ENCODE peak calls at places on chromosomes 7 and 10, in seven cellular contexts. L, H, N, S, I, X and V are unnamed samples.

GRCh38 chr7:115013887-115014286 is 92.0 kb downstream of the MDFIC start:
- DNase-seq in L (no peak), H (no peak), N (no peak), S (no peak), I (no peak), X (no peak), V (no peak)

GRCh38 chr7:41603985-41604384 is 98.9 kb downstream of the INHBA start:
- DNase-seq in L (no peak), H (no peak), N (no peak), S (no peak), I (no peak), X (no peak), V (no peak)

GRCh38 chr10:14508725-14509124 is 178.0 kb upstream of the FRMD4A start:
- DNase-seq in L (no peak), H (no peak), N (no peak), S (no peak), I (no peak), X (no peak), V (no peak)

GRCh38 chr10:102918817-102919236 is 733 bp downstream of the CNNM2 start:
- DNase-seq in L (peak), H (no peak), N (no peak), S (no peak), I (no peak), X (peak), V (no peak)

GRCh38 chr10:16843252-16843870 is 26.1 kb upstream of the RSU1 start:
- DNase-seq in L (peak), H (no peak), N (no peak), S (no peak), I (no peak), X (no peak), V (no peak)

GRCh38 chr7:112001089-112001826 is 204.9 kb downstream of the DOCK4 start:
- DNase-seq in L (peak), H (no peak), N (no peak), S (no peak), I (peak), X (no peak), V (peak)

GRCh38 chr10:75239391-75239790 is 3.6 kb upstream of the COMTD1 start:
- DNase-seq in L (no peak), H (no peak), N (no peak), S (no peak), I (no peak), X (no peak), V (no peak)

GRCh38 chr10:3911241-3911640 is 126.2 kb upstream of the KLF6 start:
- DNase-seq in L (no peak), H (no peak), N (no peak), S (no peak), I (no peak), X (no peak), V (no peak)

GRCh38 chr10:127577376-127577775 is 28.3 kb downstream of the NPS start:
- DNase-seq in L (no peak), H (no peak), N (no peak), S (no peak), I (no peak), X (no peak), V (no peak)

GRCh38 chr10:35327770-35328403 is 8.4 kb upstream of the CCNY start:
- DNase-seq in L (no peak), H (no peak), N (no peak), S (no peak), I (no peak), X (no peak), V (no peak)

GRCh38 chr7:75989084-75989725 is 5.2 kb downstream of the TMEM120A start:
- DNase-seq in L (no peak), H (peak), N (no peak), S (no peak), I (no peak), X (no peak), V (no peak)

GRCh38 chr7:50662059-50662689 is 97.0 kb upstream of the DDC start:
- DNase-seq in L (no peak), H (no peak), N (no peak), S (no peak), I (no peak), X (no peak), V (no peak)

GRCh38 chr7:133888061-133888930 is 238.8 kb upstream of the LRGUK start:
- DNase-seq in L (no peak), H (no peak), N (no peak), S (no peak), I (no peak), X (no peak), V (no peak)

GRCh38 chr10:35413985-35414861 is 77.9 kb downstream of the CCNY start:
- DNase-seq in L (no peak), H (no peak), N (no peak), S (no peak), I (no peak), X (no peak), V (no peak)

GRCh38 chr10:58647366-58647765 is 134.7 kb downstream of the BICC1 start:
- DNase-seq in L (no peak), H (no peak), N (no peak), S (no peak), I (no peak), X (no peak), V (no peak)

GRCh38 chr10:12541446-12542067 is 192.2 kb downstream of the CAMK1D start:
- DNase-seq in L (no peak), H (no peak), N (no peak), S (no peak), I (no peak), X (no peak), V (no peak)

GRCh38 chr10:82191653-82192052 is 316.7 kb downstream of the NRG3 start:
- DNase-seq in L (no peak), H (no peak), N (no peak), S (no peak), I (no peak), X (no peak), V (no peak)

GRCh38 chr10:97887399-97887798 is 37.8 kb downstream of the GOLGA7B start:
- DNase-seq in L (no peak), H (no peak), N (no peak), S (no peak), I (no peak), X (no peak), V (no peak)

GRCh38 chr7:55572378-55573233 is at the start of gene VOPP1:
- DNase-seq in L (peak), H (peak), N (peak), S (peak), I (peak), X (peak), V (no peak)

GRCh38 chr10:3829193-3830050 is 44.4 kb upstream of the KLF6 start:
- DNase-seq in L (no peak), H (no peak), N (no peak), S (no peak), I (no peak), X (no peak), V (no peak)

GRCh38 chr7:143395187-143396149 is 13.2 kb downstream of the EPHA1 start:
- DNase-seq in L (peak), H (no peak), N (no peak), S (no peak), I (no peak), X (no peak), V (no peak)